ENCODE peak calls at places on chromosomes 4 and X, in five cellular contexts. D, X, V, B and P are unnamed samples.

GRCh38 chrX:153831435-153832150 is 1.2 kb upstream of the PDZD4 start:
- DNase-seq in D (no peak), X (no peak), V (no peak), B (no peak), P (no peak)

GRCh38 chr4:17489721-17490120 is 22.2 kb downstream of the QDPR start:
- DNase-seq in D (no peak), X (no peak), V (no peak), B (no peak), P (no peak)

GRCh38 chrX:41025926-41026325 is 59.3 kb upstream of the USP9X start:
- DNase-seq in D (peak), X (peak), V (no peak), B (no peak), P (peak)

GRCh38 chr4:71683309-71683708 is 100.6 kb downstream of the GC start:
- DNase-seq in D (no peak), X (no peak), V (no peak), B (no peak), P (no peak)

GRCh38 chrX:103431316-103431715 is 55.0 kb downstream of the BEX3 start:
- DNase-seq in D (peak), X (no peak), V (no peak), B (no peak), P (peak)

GRCh38 chrX:132614297-132614696 is 125.5 kb upstream of the MBNL3 start:
- DNase-seq in D (no peak), X (peak), V (no peak), B (no peak), P (no peak)

GRCh38 chr4:2182981-2183380 is 58.9 kb downstream of the HAUS3 start:
- DNase-seq in D (no peak), X (no peak), V (no peak), B (no peak), P (no peak)

GRCh38 chrX:119667111-119667928 is 25.6 kb downstream of the SEPTIN6 start:
- DNase-seq in D (no peak), X (no peak), V (no peak), B (no peak), P (no peak)

GRCh38 chr4:26023191-26023972 is 109.4 kb downstream of the SMIM20 start:
- DNase-seq in D (peak), X (no peak), V (no peak), B (no peak), P (no peak)

GRCh38 chr4:146159384-146160058 is 16.0 kb upstream of the LSM6 start:
- DNase-seq in D (peak), X (peak), V (no peak), B (no peak), P (no peak)

GRCh38 chrX:13250831-13251612 is 68.8 kb downstream of the ATXN3L start:
- DNase-seq in D (peak), X (no peak), V (peak), B (no peak), P (peak)

GRCh38 chrX:101759000-101759399 is 99.3 kb upstream of the ARMCX2 start:
- DNase-seq in D (peak), X (peak), V (peak), B (no peak), P (peak)

GRCh38 chr4:73341454-73341853 is 62.6 kb upstream of the ALB start:
- DNase-seq in D (peak), X (peak), V (peak), B (no peak), P (peak)

GRCh38 chr4:109826719-109827118 is 1.1 kb upstream of the RRH start:
- DNase-seq in D (peak), X (peak), V (peak), B (no peak), P (no peak)

GRCh38 chrX:139423186-139423585 is 107.4 kb upstream of the F9 start:
- DNase-seq in D (no peak), X (no peak), V (no peak), B (peak), P (peak)

GRCh38 chrX:22800806-22801205 is 199.0 kb upstream of the DDX53 start:
- DNase-seq in D (peak), X (no peak), V (no peak), B (no peak), P (peak)

GRCh38 chr4:166726832-166727231 is 507.5 kb downstream of the SPOCK3 start:
- DNase-seq in D (no peak), X (no peak), V (no peak), B (no peak), P (no peak)

GRCh38 chr4:168524006-168524405 is 27.2 kb downstream of the PALLD start:
- DNase-seq in D (peak), X (no peak), V (peak), B (no peak), P (peak)

GRCh38 chr4:5192271-5192670 is 141.0 kb downstream of the STK32B start:
- DNase-seq in D (peak), X (no peak), V (no peak), B (no peak), P (no peak)

GRCh38 chr4:185381794-185382193 is 13.9 kb downstream of the LRP2BP start:
- DNase-seq in D (no peak), X (no peak), V (no peak), B (no peak), P (no peak)

GRCh38 chrX:23959781-23960180 is 52.0 kb downstream of the CXorf58 start:
- DNase-seq in D (no peak), X (no peak), V (no peak), B (no peak), P (no peak)

GRCh38 chrX:9338986-9339385 is 125.9 kb upstream of the TBL1X start:
- DNase-seq in D (no peak), X (no peak), V (no peak), B (no peak), P (no peak)

GRCh38 chrX:115560978-115561604 is at the start of gene PLS3:
- DNase-seq in D (peak), X (peak), V (peak), B (peak), P (peak)

GRCh38 chr4:35526456-35526855 is 717.9 kb downstream of the ARAP2 start:
- DNase-seq in D (no peak), X (no peak), V (no peak), B (no peak), P (no peak)

GRCh38 chr4:38189445-38189844 is 229.2 kb downstream of the PTTG2 start:
- DNase-seq in D (peak), X (no peak), V (peak), B (no peak), P (peak)